ENCODE peak calls at places on chromosomes 1 and 21, in five cellular contexts. N is transverse colon, E is body of pancreas, F is tibial nerve, I is pancreas. R is an unnamed sample. For H3K4me1, the result is how much of the 10 kb centered on the place peaks cover.

GRCh38 chr1:221040716-221041275 is 161.6 kb downstream of the HLX start:
- DNase-seq in N (no peak), E (no peak), F (no peak), I (no peak), R (no peak)

GRCh38 chr1:54987830-54988705 is 7.6 kb downstream of the TMEM61 start:
- DNase-seq in N (no peak), E (no peak), F (no peak), I (no peak), R (no peak)

GRCh38 chr1:220528679-220529529 is 968 bp downstream of the MARK1 start:
- DNase-seq in N (peak), E (peak), F (no peak), I (no peak), R (no peak)

GRCh38 chr1:91876040-91876470 is 9.9 kb downstream of the TGFBR3 start:
- DNase-seq in N (no peak), E (no peak), F (no peak), I (no peak), R (no peak)

GRCh38 chr1:241985787-241986186 is 13.1 kb downstream of the MAP1LC3C start:
- DNase-seq in N (peak), E (peak), F (no peak), I (no peak), R (no peak)

GRCh38 chr1:204664251-204664650 is 21.3 kb downstream of the LRRN2 start:
- DNase-seq in N (no peak), E (no peak), F (no peak), I (no peak), R (no peak)

GRCh38 chr1:95287078-95287477 is 53.1 kb downstream of the RWDD3 start:
- DNase-seq in N (no peak), E (no peak), F (no peak), I (no peak), R (no peak)

GRCh38 chr1:45012639-45013278 is 705 bp downstream of the UROD start:
- DNase-seq in N (peak), E (peak), F (peak), I (peak), R (peak)

GRCh38 chr1:206782448-206782847 is 10.2 kb upstream of the IL10 start:
- DNase-seq in N (no peak), E (no peak), F (no peak), I (no peak), R (no peak)

GRCh38 chr1:64505944-64506658 is 36.2 kb downstream of the CACHD1 start:
- DNase-seq in N (peak), E (peak), F (no peak), I (peak), R (peak)

GRCh38 chr21:28742527-28742926 is 250.2 kb downstream of the LTN1 start:
- DNase-seq in N (no peak), E (no peak), F (no peak), I (no peak), R (no peak)

GRCh38 chr1:177256153-177256814 is 85.5 kb downstream of the BRINP2 start:
- DNase-seq in N (peak), E (peak), F (no peak), I (peak), R (peak)

GRCh38 chr1:32763221-32763620 is 53.9 kb downstream of the YARS1 start:
- DNase-seq in N (no peak), E (no peak), F (no peak), I (no peak), R (no peak)

GRCh38 chr1:228993106-228993505 is 257.8 kb downstream of the RHOU start:
- DNase-seq in N (no peak), E (no peak), F (no peak), I (no peak), R (no peak)

GRCh38 chr1:45375104-45376090 is 35.2 kb upstream of the MUTYH start:
- DNase-seq in N (no peak), E (peak), F (no peak), I (no peak), R (no peak)

GRCh38 chr1:186424539-186424938 is 36.4 kb downstream of the PDC start:
- DNase-seq in N (no peak), E (no peak), F (no peak), I (no peak), R (no peak)

GRCh38 chr1:44847786-44848185 is 4.7 kb upstream of the PTCH2 start:
- DNase-seq in N (no peak), E (no peak), F (no peak), I (no peak), R (no peak)

GRCh38 chr1:82319526-82319925 is 518.8 kb downstream of the ADGRL2 start:
- DNase-seq in N (no peak), E (no peak), F (no peak), I (no peak), R (no peak)

GRCh38 chr1:203069028-203069804 is 16.6 kb downstream of the MYOG start:
- DNase-seq in N (no peak), E (no peak), F (no peak), I (no peak), R (no peak)

GRCh38 chr1:115430717-115431116 is 92.7 kb upstream of the NGF start:
- DNase-seq in N (no peak), E (no peak), F (no peak), I (no peak), R (no peak)

GRCh38 chr1:201383647-201384405 is 6.3 kb upstream of the TNNT2 start:
- DNase-seq in N (no peak), E (no peak), F (no peak), I (no peak), R (no peak)

GRCh38 chr1:215583185-215583692 is 16.1 kb downstream of the KCTD3 start:
- DNase-seq in N (no peak), E (peak), F (no peak), I (peak), R (no peak)

GRCh38 chr1:202010042-202011015 is at the start of gene ELF3:
- DNase-seq in N (peak), E (peak), F (no peak), I (peak), R (peak)

GRCh38 chr21:34845521-34846213 is 176.9 kb downstream of the CLIC6 start:
- DNase-seq in N (peak), E (no peak), F (no peak), I (no peak), R (peak)

GRCh38 chr1:114756949-114757454 is 782 bp downstream of the CSDE1 start:
- DNase-seq in N (peak), E (peak), F (peak), I (no peak), R (peak)

GRCh38 chr1:226406401-226406881 is 1.5 kb downstream of the PARP1 start:
- DNase-seq in N (no peak), E (no peak), F (no peak), I (no peak), R (no peak)

GRCh38 chr1:233211595-233211994 is 83.9 kb downstream of the PCNX2 start:
- DNase-seq in N (no peak), E (no peak), F (no peak), I (no peak), R (no peak)

GRCh38 chr21:28459193-28459592 is 533.5 kb downstream of the LTN1 start:
- DNase-seq in N (no peak), E (no peak), F (no peak), I (no peak), R (no peak)

GRCh38 chr1:208158640-208159541 is 85.3 kb downstream of the PLXNA2 start:
- DNase-seq in N (peak), E (peak), F (no peak), I (no peak), R (no peak)

GRCh38 chr21:41880153-41880552 is 1.0 kb upstream of the PRDM15 start:
- DNase-seq in N (no peak), E (no peak), F (no peak), I (no peak), R (no peak)
- H3K4me3 ChIP-seq in N (no peak), E (no peak), F (no peak), I (no peak), R (no peak)

GRCh38 chr1:40042337-40042736 is 1.8 kb downstream of the CAP1 start:
- DNase-seq in N (no peak), E (no peak), F (no peak), I (no peak), R (no peak)

GRCh38 chr1:40045766-40046165 is 5.2 kb downstream of the CAP1 start:
- DNase-seq in N (no peak), E (no peak), F (no peak), I (no peak), R (no peak)

GRCh38 chr1:40044065-40044575 is 3.6 kb downstream of the CAP1 start:
- DNase-seq in N (no peak), E (no peak), F (no peak), I (no peak), R (no peak)

GRCh38 chr1:40047769-40048168 is 7.2 kb downstream of the CAP1 start:
- DNase-seq in N (no peak), E (no peak), F (no peak), I (no peak), R (no peak)

GRCh38 chr1:40045182-40045581 is 4.7 kb downstream of the CAP1 start:
- DNase-seq in N (no peak), E (no peak), F (no peak), I (no peak), R (no peak)
- H3K4me1 ChIP-seq in N (half or more), E (under half), F (half or more), I (under half), R (under half)

GRCh38 chr21:46098303-46099141 is 610 bp downstream of the COL6A2 start:
- DNase-seq in N (peak), E (peak), F (no peak), I (no peak), R (peak)
- TF ChIP-seq CTCF in N (no peak), E (no peak), F (no peak), I (no peak), R (no peak)

GRCh38 chr1:156421939-156422601 is 53.1 kb downstream of the RHBG start:
- DNase-seq in N (no peak), E (no peak), F (no peak), I (no peak), R (no peak)
- H3K4me3 ChIP-seq in N (peak), E (no peak), F (no peak), I (no peak), R (no peak)

GRCh38 chr1:4072754-4073153 is 172.7 kb upstream of the C1orf174 start:
- DNase-seq in N (no peak), E (no peak), F (no peak), I (no peak), R (no peak)

GRCh38 chr1:4075436-4076225 is 175.6 kb upstream of the C1orf174 start:
- DNase-seq in N (no peak), E (no peak), F (no peak), I (no peak), R (no peak)

GRCh38 chr1:4066860-4067599 is 167.0 kb upstream of the C1orf174 start:
- DNase-seq in N (no peak), E (no peak), F (no peak), I (no peak), R (no peak)

GRCh38 chr1:4068076-4068475 is 168.0 kb upstream of the C1orf174 start:
- DNase-seq in N (no peak), E (peak), F (no peak), I (no peak), R (no peak)

GRCh38 chr1:4071675-4072074 is 171.6 kb upstream of the C1orf174 start:
- DNase-seq in N (no peak), E (peak), F (no peak), I (no peak), R (no peak)
- H3K4me1 ChIP-seq in N (under half), E (under half), F (under half), I (under half), R (under half)

GRCh38 chr1:234884701-234885100 is 243.9 kb downstream of the TOMM20 start:
- DNase-seq in N (no peak), E (no peak), F (no peak), I (no peak), R (no peak)
- TF ChIP-seq CTCF in N (no peak), E (no peak), F (no peak), I (no peak), R (no peak)

R was measured in lung.